ENCODE peak calls at places on chromosomes 12 and 14, in six cellular contexts. W is PC-9, Q is brain microvascular endothelial cell, K is DMS153, I is mesendoderm, P is stomach. X is an unnamed sample.

GRCh38 chr14:105453847-105454246 is 20.8 kb upstream of the CRIP2 start:
- DNase-seq in P (no peak), I (no peak), W (no peak), K (no peak), Q (no peak), X (no peak)

GRCh38 chr14:59126714-59127436 is 61.6 kb upstream of the DAAM1 start:
- DNase-seq in P (no peak), I (peak; percentile 67), W (peak; percentile 56), Q (peak; percentile 51), K (peak; percentile 55), X (peak; percentile 71)

GRCh38 chr12:40921563-40922163 is 229.4 kb downstream of the CNTN1 start:
- DNase-seq in P (no peak), Q (no peak), K (peak; percentile 1), W (no peak), I (peak; percentile 12), X (peak; percentile 33)

GRCh38 chr14:99537399-99537798 is 56.2 kb downstream of the CCNK start:
- DNase-seq in K (no peak), Q (peak; percentile 63), P (no peak), I (peak; percentile 83), W (no peak), X (peak; percentile 43)

GRCh38 chr14:63283501-63284248 is 35.1 kb downstream of the GPHB5 start:
- DNase-seq in Q (no peak), I (no peak), K (no peak), W (no peak), P (no peak), X (no peak)

GRCh38 chr14:91413547-91414474 is 3.8 kb downstream of the CCDC88C start:
- DNase-seq in I (peak; percentile 95), K (peak; percentile 90), P (peak; percentile 90), W (peak; percentile 73), Q (no peak), X (no peak)

GRCh38 chr12:109804820-109805761 is 28.1 kb downstream of the TRPV4 start:
- DNase-seq in P (peak; percentile 72), Q (peak; percentile 22), I (peak; percentile 65), W (peak; percentile 48), K (no peak), X (peak; percentile 71)

GRCh38 chr14:36167431-36167830 is 9.1 kb downstream of the PTCSC3 start:
- DNase-seq in Q (no peak), I (peak; percentile 15), K (peak; percentile 72), W (no peak), P (no peak), X (peak; percentile 50)

GRCh38 chr14:101535232-101535631 is 26.1 kb upstream of the DIO3 start:
- DNase-seq in W (no peak), I (no peak), Q (no peak), K (no peak), P (no peak), X (no peak)

GRCh38 chr12:65306229-65306602 is 27.7 kb downstream of the MSRB3 start:
- DNase-seq in I (no peak), W (no peak), K (no peak), Q (no peak), P (no peak), X (no peak)

GRCh38 chr12:93107943-93108342 is 178.8 kb upstream of the EEA1 start:
- DNase-seq in Q (no peak), I (no peak), K (no peak), W (no peak), P (no peak), X (no peak)

GRCh38 chr14:89171628-89172027 is 245.4 kb downstream of the FOXN3 start:
- DNase-seq in Q (no peak), I (no peak), K (no peak), P (no peak), W (no peak), X (no peak)

GRCh38 chr12:50948798-50949197 is 3.5 kb upstream of the HIGD1C start:
- DNase-seq in Q (no peak), I (no peak), P (no peak), K (no peak), W (no peak), X (no peak)

GRCh38 chr14:33899723-33900341 is 51.0 kb downstream of the EGLN3 start:
- DNase-seq in I (no peak), W (no peak), P (no peak), K (no peak), Q (no peak), X (no peak)

GRCh38 chr12:62640910-62641448 is 174.4 kb downstream of the MON2 start:
- DNase-seq in I (peak; percentile 70), Q (peak; percentile 75), P (no peak), K (no peak), W (no peak), X (no peak)

GRCh38 chr12:45336762-45337596 is 121.1 kb downstream of the ANO6 start:
- DNase-seq in W (no peak), P (no peak), K (no peak), I (no peak), Q (peak; percentile 90), X (no peak)

GRCh38 chr12:19402743-19403400 is 36.4 kb upstream of the AEBP2 start:
- DNase-seq in P (peak; percentile 28), W (peak; percentile 43), Q (peak; percentile 15), I (peak; percentile 34), K (no peak), X (no peak)

GRCh38 chr14:102930138-102930752 is 7.8 kb downstream of the AMN start:
- DNase-seq in P (no peak), I (peak; percentile 46), Q (no peak), K (no peak), W (no peak), X (peak; percentile 79)

GRCh38 chr14:95903616-95904107 is 27.0 kb downstream of the TUNAR start:
- DNase-seq in P (no peak), I (no peak), W (no peak), Q (no peak), K (no peak), X (no peak)

GRCh38 chr12:45886685-45887084 is 103.7 kb downstream of the SCAF11 start:
- DNase-seq in P (no peak), I (peak; percentile 31), W (no peak), Q (no peak), K (no peak), X (no peak)

GRCh38 chr12:89927226-89927698 is 218.6 kb upstream of the ATP2B1 start:
- DNase-seq in K (no peak), I (no peak), Q (no peak), W (no peak), P (no peak), X (no peak)

GRCh38 chr12:94277426-94278000 is 129.1 kb downstream of the PLXNC1 start:
- DNase-seq in W (no peak), K (no peak), Q (no peak), P (no peak), I (no peak), X (no peak)

GRCh38 chr14:100616854-100617714 is 29.9 kb upstream of the BEGAIN start:
- DNase-seq in Q (no peak), W (no peak), P (no peak), I (no peak), K (peak; percentile 2), X (no peak)

GRCh38 chr12:26271889-26272492 is 76.6 kb downstream of the SSPN start:
- DNase-seq in Q (peak; percentile 97), W (no peak), I (no peak), K (no peak), P (peak; percentile 81), X (no peak)

GRCh38 chr14:89911018-89911919 is 43.3 kb downstream of the EFCAB11 start:
- DNase-seq in W (no peak), K (no peak), P (peak; percentile 36), Q (peak; percentile 48), I (peak; percentile 55), X (peak; percentile 21)

GRCh38 chr14:61451891-61452400 is 130.6 kb downstream of the PRKCH start:
- DNase-seq in K (no peak), P (no peak), W (no peak), Q (no peak), I (no peak), X (no peak)

GRCh38 chr12:123142518-123142840 is 8.4 kb downstream of the PITPNM2 start:
- DNase-seq in Q (no peak), W (no peak), I (no peak), K (no peak), P (no peak), X (no peak)

GRCh38 chr12:57687862-57688261 is 6.1 kb upstream of the OS9 start:
- DNase-seq in K (no peak), W (no peak), I (no peak), P (no peak), Q (no peak), X (no peak)

GRCh38 chr14:46818147-46818546 is 166.6 kb upstream of the RPL10L start:
- DNase-seq in I (peak; percentile 7), P (no peak), Q (no peak), W (no peak), K (no peak), X (peak; percentile 54)

GRCh38 chr12:132194556-132194955 is 50.3 kb downstream of the NOC4L start:
- DNase-seq in P (no peak), W (no peak), I (no peak), K (no peak), Q (no peak), X (no peak)

GRCh38 chr14:93301821-93302447 is 30.9 kb downstream of the BTBD7 start:
- DNase-seq in P (no peak), I (peak; percentile 96), K (no peak), W (peak; percentile 52), Q (peak; percentile 32), X (peak; percentile 13)

GRCh38 chr14:99752486-99753121 is 40.6 kb upstream of the EML1 start:
- DNase-seq in W (peak; percentile 81), Q (peak; percentile 53), P (no peak), I (no peak), K (no peak), X (no peak)

GRCh38 chr12:88153959-88154358 is 11.9 kb downstream of the TMTC3 start:
- DNase-seq in Q (peak; percentile 27), P (no peak), W (no peak), I (no peak), K (no peak), X (peak; percentile 9)

GRCh38 chr14:92040431-92041040 is 677 bp upstream of the TRIP11 start:
- DNase-seq in I (peak; percentile 62), K (peak; percentile 35), Q (peak; percentile 15), P (peak; percentile 37), W (peak; percentile 50), X (no peak)

GRCh38 chr14:36238666-36239363 is 62.3 kb upstream of the PTCSC3 start:
- DNase-seq in Q (peak; percentile 60), K (no peak), W (no peak), I (no peak), P (no peak), X (no peak)

GRCh38 chr12:93441111-93441616 is 583 bp downstream of the UBE2N start:
- DNase-seq in Q (no peak), I (peak; percentile 39), K (no peak), P (peak; percentile 31), W (no peak), X (peak; percentile 61)

X was measured in neural progenitor cell.